ENCODE peak calls at places on chromosome 14, in five cellular contexts. One of them, this sample, is unnamed. For H3K4me1, the result is how much of the 10 kb centered on the place peaks cover.

GRCh38 chr14:51356381-51356780 is 116.3 kb downstream of the TMX1 start:
- DNase-seq in transverse colon: no peak
- DNase-seq in psoas muscle: no peak
- DNase-seq in neural progenitor cell: peak
- DNase-seq in small intestine: no peak
- DNase-seq in this sample: no peak

GRCh38 chr14:75280448-75280830 is 1.8 kb downstream of the FOS start:
- DNase-seq in transverse colon: no peak
- DNase-seq in psoas muscle: no peak
- DNase-seq in neural progenitor cell: no peak
- DNase-seq in small intestine: no peak
- DNase-seq in this sample: no peak

GRCh38 chr14:75551021-75551420 is 27.4 kb upstream of the FLVCR2 start:
- DNase-seq in transverse colon: no peak
- DNase-seq in psoas muscle: no peak
- DNase-seq in neural progenitor cell: no peak
- DNase-seq in small intestine: no peak
- DNase-seq in this sample: no peak

GRCh38 chr14:61476737-61477410 is 155.5 kb downstream of the PRKCH start:
- DNase-seq in transverse colon: peak
- DNase-seq in psoas muscle: no peak
- DNase-seq in neural progenitor cell: no peak
- DNase-seq in small intestine: peak
- DNase-seq in this sample: peak

GRCh38 chr14:98906123-98906995 is 365.6 kb downstream of the BCL11B start:
- DNase-seq in transverse colon: peak
- DNase-seq in psoas muscle: peak
- DNase-seq in neural progenitor cell: peak
- DNase-seq in small intestine: peak
- DNase-seq in this sample: no peak

GRCh38 chr14:98959958-98960616 is 311.9 kb downstream of the BCL11B start:
- DNase-seq in transverse colon: no peak
- DNase-seq in psoas muscle: no peak
- DNase-seq in neural progenitor cell: no peak
- DNase-seq in small intestine: peak
- DNase-seq in this sample: no peak

GRCh38 chr14:30180219-30180618 is 252.6 kb upstream of the PRKD1 start:
- DNase-seq in transverse colon: no peak
- DNase-seq in psoas muscle: no peak
- DNase-seq in neural progenitor cell: no peak
- DNase-seq in small intestine: no peak
- DNase-seq in this sample: no peak

GRCh38 chr14:57512221-57512620 is 18.6 kb upstream of the CCDC198 start:
- DNase-seq in transverse colon: no peak
- DNase-seq in psoas muscle: no peak
- DNase-seq in neural progenitor cell: no peak
- DNase-seq in small intestine: no peak
- DNase-seq in this sample: no peak

GRCh38 chr14:96284430-96284829 is 28.4 kb downstream of the BDKRB1 start:
- DNase-seq in transverse colon: no peak
- DNase-seq in psoas muscle: no peak
- DNase-seq in neural progenitor cell: no peak
- DNase-seq in small intestine: no peak
- DNase-seq in this sample: no peak

GRCh38 chr14:81169711-81170103 is 51.1 kb downstream of the GTF2A1 start:
- DNase-seq in transverse colon: peak
- DNase-seq in psoas muscle: peak
- DNase-seq in neural progenitor cell: peak
- DNase-seq in small intestine: peak
- DNase-seq in this sample: peak

GRCh38 chr14:103023881-103024473 is 33.4 kb downstream of the CDC42BPB start:
- DNase-seq in transverse colon: no peak
- DNase-seq in psoas muscle: no peak
- DNase-seq in neural progenitor cell: no peak
- DNase-seq in small intestine: no peak
- DNase-seq in this sample: no peak

GRCh38 chr14:74982661-74983060 is 20.1 kb upstream of the EIF2B2 start:
- DNase-seq in transverse colon: no peak
- DNase-seq in psoas muscle: no peak
- DNase-seq in neural progenitor cell: no peak
- DNase-seq in small intestine: no peak
- DNase-seq in this sample: no peak

GRCh38 chr14:61342486-61342885 is 21.1 kb downstream of the PRKCH start:
- DNase-seq in transverse colon: peak
- DNase-seq in psoas muscle: no peak
- DNase-seq in neural progenitor cell: no peak
- DNase-seq in small intestine: peak
- DNase-seq in this sample: peak

GRCh38 chr14:101372894-101373640 is 188.2 kb upstream of the DIO3 start:
- DNase-seq in transverse colon: no peak
- DNase-seq in psoas muscle: no peak
- DNase-seq in neural progenitor cell: peak
- DNase-seq in small intestine: no peak
- DNase-seq in this sample: no peak

GRCh38 chr14:74835607-74836250 is 40.2 kb downstream of the PROX2 start:
- DNase-seq in transverse colon: no peak
- DNase-seq in psoas muscle: no peak
- DNase-seq in neural progenitor cell: no peak
- DNase-seq in small intestine: no peak
- DNase-seq in this sample: no peak

GRCh38 chr14:61418749-61419148 is 97.4 kb downstream of the PRKCH start:
- DNase-seq in transverse colon: no peak
- DNase-seq in psoas muscle: no peak
- DNase-seq in neural progenitor cell: no peak
- DNase-seq in small intestine: no peak
- DNase-seq in this sample: no peak

GRCh38 chr14:59321184-59321952 is 132.9 kb downstream of the DAAM1 start:
- DNase-seq in transverse colon: no peak
- DNase-seq in psoas muscle: no peak
- DNase-seq in neural progenitor cell: no peak
- DNase-seq in small intestine: no peak
- DNase-seq in this sample: no peak

GRCh38 chr14:104294628-104294982 is 156.2 kb downstream of the KIF26A start:
- DNase-seq in transverse colon: peak
- DNase-seq in psoas muscle: no peak
- DNase-seq in neural progenitor cell: no peak
- DNase-seq in small intestine: no peak
- DNase-seq in this sample: peak

GRCh38 chr14:22466520-22466919 is 122.5 kb downstream of the DAD1 start:
- DNase-seq in transverse colon: no peak
- DNase-seq in psoas muscle: no peak
- DNase-seq in neural progenitor cell: peak
- DNase-seq in small intestine: no peak
- DNase-seq in this sample: no peak

GRCh38 chr14:100683578-100683977 is 43.1 kb upstream of the DLK1 start:
- DNase-seq in transverse colon: no peak
- DNase-seq in psoas muscle: no peak
- DNase-seq in neural progenitor cell: no peak
- DNase-seq in small intestine: no peak
- DNase-seq in this sample: no peak

GRCh38 chr14:24921903-24922302 is 128.0 kb downstream of the STXBP6 start:
- DNase-seq in transverse colon: no peak
- DNase-seq in psoas muscle: no peak
- DNase-seq in neural progenitor cell: no peak
- DNase-seq in small intestine: no peak
- DNase-seq in this sample: no peak

GRCh38 chr14:94005324-94005723 is 8.2 kb downstream of the CCDC197 start:
- DNase-seq in transverse colon: no peak
- DNase-seq in psoas muscle: no peak
- DNase-seq in neural progenitor cell: no peak
- DNase-seq in small intestine: no peak
- DNase-seq in this sample: no peak

GRCh38 chr14:81464253-81465001 is 64.3 kb upstream of the STON2 start:
- DNase-seq in transverse colon: peak
- DNase-seq in psoas muscle: no peak
- DNase-seq in neural progenitor cell: peak
- DNase-seq in small intestine: peak
- DNase-seq in this sample: peak

GRCh38 chr14:50335989-50336391 is 23.9 kb downstream of the DMAC2L start:
- DNase-seq in transverse colon: no peak
- DNase-seq in psoas muscle: peak
- DNase-seq in neural progenitor cell: peak
- DNase-seq in small intestine: no peak
- DNase-seq in this sample: no peak

GRCh38 chr14:77125275-77126073 is 16.1 kb downstream of the ZDHHC22 start:
- DNase-seq in transverse colon: no peak
- DNase-seq in psoas muscle: no peak
- DNase-seq in neural progenitor cell: peak
- DNase-seq in small intestine: no peak
- DNase-seq in this sample: no peak

GRCh38 chr14:68688872-68689371 is 103.9 kb downstream of the ZFP36L1 start:
- DNase-seq in transverse colon: no peak
- DNase-seq in psoas muscle: no peak
- DNase-seq in neural progenitor cell: peak
- DNase-seq in small intestine: no peak
- DNase-seq in this sample: no peak

GRCh38 chr14:103528158-103528511 is 861 bp upstream of the TRMT61A start:
- DNase-seq in transverse colon: peak
- DNase-seq in psoas muscle: peak
- DNase-seq in neural progenitor cell: no peak
- DNase-seq in small intestine: peak
- DNase-seq in this sample: no peak

GRCh38 chr14:90839024-90839888 is 23.0 kb upstream of the TTC7B start:
- DNase-seq in transverse colon: no peak
- DNase-seq in psoas muscle: peak
- DNase-seq in neural progenitor cell: no peak
- DNase-seq in small intestine: no peak
- DNase-seq in this sample: no peak
- H3K4me3 ChIP-seq in transverse colon: no peak
- H3K4me3 ChIP-seq in psoas muscle: peak
- H3K4me3 ChIP-seq in neural progenitor cell: no peak
- H3K4me3 ChIP-seq in small intestine: no peak
- H3K4me3 ChIP-seq in this sample: no peak

DNA sequence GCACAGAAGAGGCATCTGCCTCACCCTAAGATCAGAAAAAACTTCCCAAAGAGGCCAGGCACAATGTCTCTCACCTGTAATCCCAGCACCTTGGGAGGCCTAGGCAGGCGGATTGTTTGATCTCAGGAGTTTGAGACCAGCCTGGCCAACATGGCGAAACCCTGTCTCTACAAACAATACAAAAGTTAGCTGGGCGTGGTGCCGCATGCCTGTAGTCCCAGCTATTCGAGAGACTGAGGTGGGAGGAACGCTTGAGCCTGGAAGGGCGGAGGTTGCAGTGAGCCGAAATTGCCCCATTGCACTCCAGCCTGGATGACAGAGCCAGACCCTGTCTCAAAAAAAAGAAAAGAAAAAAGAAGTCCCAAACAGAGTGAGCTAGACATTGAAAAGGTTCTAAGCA is 4.5 kb downstream of the ZBTB1 start:
- DNase-seq in transverse colon: no peak
- DNase-seq in psoas muscle: no peak
- DNase-seq in neural progenitor cell: peak
- DNase-seq in small intestine: no peak
- DNase-seq in this sample: no peak
- H3K4me1 ChIP-seq in transverse colon: under half
- H3K4me1 ChIP-seq in psoas muscle: half or more
- H3K4me1 ChIP-seq in neural progenitor cell: under half
- H3K4me1 ChIP-seq in small intestine: under half
- H3K4me1 ChIP-seq in this sample: under half

GRCh38 chr14:70955543-70956480 is 48.6 kb downstream of the PCNX1 start:
- DNase-seq in transverse colon: no peak
- DNase-seq in psoas muscle: no peak
- DNase-seq in neural progenitor cell: peak
- DNase-seq in small intestine: no peak
- DNase-seq in this sample: no peak
- H3K4me3 ChIP-seq in transverse colon: no peak
- H3K4me3 ChIP-seq in psoas muscle: no peak
- H3K4me3 ChIP-seq in neural progenitor cell: no peak
- H3K4me3 ChIP-seq in small intestine: no peak
- H3K4me3 ChIP-seq in this sample: no peak

GRCh38 chr14:32331227-32331597 is 2.1 kb downstream of the AKAP6 start:
- DNase-seq in transverse colon: no peak
- DNase-seq in psoas muscle: no peak
- DNase-seq in neural progenitor cell: peak
- DNase-seq in small intestine: no peak
- DNase-seq in this sample: no peak

GRCh38 chr14:32329146-32329545 is at the start of gene AKAP6:
- DNase-seq in transverse colon: no peak
- DNase-seq in psoas muscle: no peak
- DNase-seq in neural progenitor cell: peak
- DNase-seq in small intestine: no peak
- DNase-seq in this sample: no peak

GRCh38 chr14:32327255-32327961 is 1.7 kb upstream of the AKAP6 start:
- DNase-seq in transverse colon: no peak
- DNase-seq in psoas muscle: no peak
- DNase-seq in neural progenitor cell: no peak
- DNase-seq in small intestine: no peak
- DNase-seq in this sample: no peak

GRCh38 chr14:32330356-32331226 is 1.5 kb downstream of the AKAP6 start:
- DNase-seq in transverse colon: peak
- DNase-seq in psoas muscle: no peak
- DNase-seq in neural progenitor cell: peak
- DNase-seq in small intestine: no peak
- DNase-seq in this sample: no peak

GRCh38 chr14:32329690-32330290 is 692 bp downstream of the AKAP6 start:
- DNase-seq in transverse colon: no peak
- DNase-seq in psoas muscle: no peak
- DNase-seq in neural progenitor cell: no peak
- DNase-seq in small intestine: no peak
- DNase-seq in this sample: no peak
- H3K4me1 ChIP-seq in transverse colon: under half
- H3K4me1 ChIP-seq in psoas muscle: under half
- H3K4me1 ChIP-seq in neural progenitor cell: half or more
- H3K4me1 ChIP-seq in small intestine: under half
- H3K4me1 ChIP-seq in this sample: under half